ENCODE peak calls at places on chromosomes 2 and 18, in six cellular contexts. One of them, this sample, is unnamed.

GRCh38 chr2:199136681-199137080 is 321.1 kb downstream of the SATB2 start:
- DNase-seq in AG08395: peak
- DNase-seq in ecto neural progenitor cell: no peak
- DNase-seq in HuH-7: no peak
- DNase-seq in brain microvascular endothelial cell: peak
- DNase-seq in iris pigment epithelial cell: peak
- DNase-seq in this sample: peak

GRCh38 chr18:48138660-48139426 is 208.4 kb upstream of the SMAD2 start:
- DNase-seq in AG08395: no peak
- DNase-seq in ecto neural progenitor cell: no peak
- DNase-seq in HuH-7: no peak
- DNase-seq in brain microvascular endothelial cell: no peak
- DNase-seq in iris pigment epithelial cell: no peak
- DNase-seq in this sample: no peak

GRCh38 chr2:17578466-17578928 is 38.0 kb downstream of the VSNL1 start:
- DNase-seq in AG08395: no peak
- DNase-seq in ecto neural progenitor cell: no peak
- DNase-seq in HuH-7: no peak
- DNase-seq in brain microvascular endothelial cell: no peak
- DNase-seq in iris pigment epithelial cell: no peak
- DNase-seq in this sample: no peak

GRCh38 chr2:182946949-182947348 is 80.5 kb upstream of the FRZB start:
- DNase-seq in AG08395: peak
- DNase-seq in ecto neural progenitor cell: no peak
- DNase-seq in HuH-7: no peak
- DNase-seq in brain microvascular endothelial cell: peak
- DNase-seq in iris pigment epithelial cell: peak
- DNase-seq in this sample: peak

GRCh38 chr18:56148373-56148772 is 490.0 kb downstream of the TXNL1 start:
- DNase-seq in AG08395: peak
- DNase-seq in ecto neural progenitor cell: no peak
- DNase-seq in HuH-7: no peak
- DNase-seq in brain microvascular endothelial cell: peak
- DNase-seq in iris pigment epithelial cell: peak
- DNase-seq in this sample: peak

GRCh38 chr2:127463155-127463991 is 45.1 kb downstream of the PROC start:
- DNase-seq in AG08395: no peak
- DNase-seq in ecto neural progenitor cell: peak
- DNase-seq in HuH-7: no peak
- DNase-seq in brain microvascular endothelial cell: no peak
- DNase-seq in iris pigment epithelial cell: no peak
- DNase-seq in this sample: no peak

GRCh38 chr2:48906640-48907039 is 151.1 kb upstream of the LHCGR start:
- DNase-seq in AG08395: no peak
- DNase-seq in ecto neural progenitor cell: no peak
- DNase-seq in HuH-7: no peak
- DNase-seq in brain microvascular endothelial cell: no peak
- DNase-seq in iris pigment epithelial cell: no peak
- DNase-seq in this sample: no peak

GRCh38 chr18:74715865-74716712 is 118.4 kb downstream of the ZNF407 start:
- DNase-seq in AG08395: no peak
- DNase-seq in ecto neural progenitor cell: no peak
- DNase-seq in HuH-7: no peak
- DNase-seq in brain microvascular endothelial cell: no peak
- DNase-seq in iris pigment epithelial cell: no peak
- DNase-seq in this sample: no peak

GRCh38 chr18:66558773-66559172 is 45.1 kb downstream of the CDH19 start:
- DNase-seq in AG08395: no peak
- DNase-seq in ecto neural progenitor cell: no peak
- DNase-seq in HuH-7: no peak
- DNase-seq in brain microvascular endothelial cell: no peak
- DNase-seq in iris pigment epithelial cell: peak
- DNase-seq in this sample: no peak

GRCh38 chr2:197875736-197876135 is 71.3 kb downstream of the PLCL1 start:
- DNase-seq in AG08395: no peak
- DNase-seq in ecto neural progenitor cell: no peak
- DNase-seq in HuH-7: no peak
- DNase-seq in brain microvascular endothelial cell: no peak
- DNase-seq in iris pigment epithelial cell: no peak
- DNase-seq in this sample: no peak

GRCh38 chr2:72533767-72534166 is 292.1 kb downstream of the EXOC6B start:
- DNase-seq in AG08395: peak
- DNase-seq in ecto neural progenitor cell: no peak
- DNase-seq in HuH-7: no peak
- DNase-seq in brain microvascular endothelial cell: peak
- DNase-seq in iris pigment epithelial cell: peak
- DNase-seq in this sample: no peak

GRCh38 chr2:209388416-209389037 is 35.3 kb upstream of the MAP2 start:
- DNase-seq in AG08395: no peak
- DNase-seq in ecto neural progenitor cell: no peak
- DNase-seq in HuH-7: no peak
- DNase-seq in brain microvascular endothelial cell: no peak
- DNase-seq in iris pigment epithelial cell: peak
- DNase-seq in this sample: no peak

GRCh38 chr18:48922801-48923730 is 27.7 kb downstream of the SMAD7 start:
- DNase-seq in AG08395: peak
- DNase-seq in ecto neural progenitor cell: no peak
- DNase-seq in HuH-7: no peak
- DNase-seq in brain microvascular endothelial cell: peak
- DNase-seq in iris pigment epithelial cell: peak
- DNase-seq in this sample: peak

GRCh38 chr2:150619607-150620330 is 132.3 kb upstream of the RND3 start:
- DNase-seq in AG08395: peak
- DNase-seq in ecto neural progenitor cell: no peak
- DNase-seq in HuH-7: no peak
- DNase-seq in brain microvascular endothelial cell: peak
- DNase-seq in iris pigment epithelial cell: peak
- DNase-seq in this sample: peak

GRCh38 chr2:183998797-183999190 is 599.5 kb upstream of the ZNF804A start:
- DNase-seq in AG08395: no peak
- DNase-seq in ecto neural progenitor cell: no peak
- DNase-seq in HuH-7: no peak
- DNase-seq in brain microvascular endothelial cell: no peak
- DNase-seq in iris pigment epithelial cell: no peak
- DNase-seq in this sample: no peak

GRCh38 chr2:102485151-102485769 is 12.2 kb downstream of the SLC9A4 start:
- DNase-seq in AG08395: no peak
- DNase-seq in ecto neural progenitor cell: no peak
- DNase-seq in HuH-7: no peak
- DNase-seq in brain microvascular endothelial cell: no peak
- DNase-seq in iris pigment epithelial cell: no peak
- DNase-seq in this sample: peak

GRCh38 chr2:46314065-46314835 is 17.0 kb downstream of the EPAS1 start:
- DNase-seq in AG08395: no peak
- DNase-seq in ecto neural progenitor cell: no peak
- DNase-seq in HuH-7: no peak
- DNase-seq in brain microvascular endothelial cell: no peak
- DNase-seq in iris pigment epithelial cell: no peak
- DNase-seq in this sample: no peak

GRCh38 chr2:166468124-166469024 is 25.7 kb downstream of the SCN7A start:
- DNase-seq in AG08395: no peak
- DNase-seq in ecto neural progenitor cell: no peak
- DNase-seq in HuH-7: no peak
- DNase-seq in brain microvascular endothelial cell: no peak
- DNase-seq in iris pigment epithelial cell: peak
- DNase-seq in this sample: no peak

GRCh38 chr2:33425660-33426059 is 50.8 kb upstream of the RASGRP3 start:
- DNase-seq in AG08395: peak
- DNase-seq in ecto neural progenitor cell: no peak
- DNase-seq in HuH-7: no peak
- DNase-seq in brain microvascular endothelial cell: no peak
- DNase-seq in iris pigment epithelial cell: peak
- DNase-seq in this sample: no peak

This sample was measured in AG08396.